ENCODE peak calls at places on chromosomes 6 and 20, in six cellular contexts. S is body of pancreas; A is breast epithelium; F is CD8-positive, alpha-beta T cell; U is MM.1S; H is esophagus squamous epithelium. P is an unnamed sample. For H3K36me3, the result is how much of the 10 kb centered on the place peaks cover.

GRCh38 chr6:79040083-79040482 is 38.0 kb downstream of the PHIP start:
- DNase-seq in F (no peak), A (no peak), H (no peak), S (no peak), U (peak), P (no peak)

GRCh38 chr6:163311830-163312229 is 102.7 kb upstream of the QKI start:
- DNase-seq in S (no peak), U (no peak), F (no peak), A (no peak), H (no peak), P (no peak)

GRCh38 chr20:5730131-5730530 is 20.1 kb upstream of the SHLD1 start:
- DNase-seq in F (no peak), H (no peak), S (no peak), U (no peak), A (no peak), P (no peak)

GRCh38 chr6:1007159-1007558 is 304.7 kb upstream of the FOXQ1 start:
- DNase-seq in U (no peak), H (no peak), A (no peak), S (no peak), F (no peak), P (no peak)

GRCh38 chr6:41939091-41939847 is 2.3 kb downstream of the CCND3 start:
- DNase-seq in U (no peak), H (no peak), F (no peak), S (no peak), A (no peak), P (peak)

GRCh38 chr20:62458256-62459251 is 17.2 kb downstream of the GATA5 start:
- DNase-seq in S (no peak), F (no peak), U (no peak), A (no peak), H (no peak), P (no peak)

GRCh38 chr6:165441176-165441575 is 131.8 kb upstream of the C6orf118 start:
- DNase-seq in A (no peak), U (no peak), F (no peak), H (no peak), S (no peak), P (no peak)

GRCh38 chr6:154164397-154164796 is 125.4 kb downstream of the OPRM1 start:
- DNase-seq in U (no peak), A (peak), H (no peak), F (no peak), S (peak), P (peak)

GRCh38 chr6:168437751-168438150 is 3.2 kb upstream of the SMOC2 start:
- DNase-seq in U (no peak), F (no peak), A (no peak), H (no peak), S (no peak), P (no peak)

GRCh38 chr6:17012421-17013225 is 89.2 kb upstream of the STMND1 start:
- DNase-seq in S (peak), H (no peak), F (no peak), U (no peak), A (peak), P (no peak)

GRCh38 chr20:24577271-24577909 is 108.0 kb downstream of the SYNDIG1 start:
- DNase-seq in H (no peak), F (no peak), S (no peak), U (no peak), A (no peak), P (no peak)

GRCh38 chr20:62739581-62740285 is 31.1 kb downstream of the NTSR1 start:
- DNase-seq in A (no peak), U (no peak), S (peak), F (peak), H (no peak), P (no peak)

GRCh38 chr6:41040101-41040910 is 1.3 kb upstream of the UNC5CL start:
- DNase-seq in U (no peak), S (peak), F (no peak), H (no peak), A (no peak), P (peak)

GRCh38 chr6:152904678-152905077 is 78.2 kb downstream of the FBXO5 start:
- DNase-seq in S (no peak), U (no peak), F (no peak), H (no peak), A (no peak), P (no peak)

GRCh38 chr6:31162463-31163165 is 4.2 kb downstream of the TCF19 start:
- DNase-seq in S (no peak), U (no peak), A (no peak), F (no peak), H (no peak), P (no peak)

GRCh38 chr20:12535316-12535715 is 473.5 kb upstream of the SPTLC3 start:
- DNase-seq in F (no peak), A (no peak), H (no peak), U (no peak), S (no peak), P (no peak)

GRCh38 chr20:2387180-2387577 is 6.5 kb downstream of the TGM6 start:
- DNase-seq in S (no peak), U (peak), A (no peak), F (no peak), H (no peak), P (no peak)

GRCh38 chr6:568954-569523 is 87.9 kb downstream of the HUS1B start:
- DNase-seq in H (no peak), A (no peak), S (no peak), U (no peak), F (no peak), P (no peak)

GRCh38 chr6:21885532-21886089 is 292.1 kb downstream of the SOX4 start:
- DNase-seq in F (no peak), H (no peak), A (peak), U (no peak), S (peak), P (no peak)

GRCh38 chr6:114055758-114056157 is 84.8 kb upstream of the HDAC2 start:
- DNase-seq in F (no peak), S (no peak), H (no peak), U (no peak), A (no peak), P (no peak)

GRCh38 chr20:34022154-34022842 is 28.6 kb downstream of the RALY start:
- DNase-seq in A (no peak), U (peak), H (no peak), S (no peak), F (no peak), P (no peak)

GRCh38 chr6:43091592-43091991 is 15.5 kb downstream of the PTK7 start:
- DNase-seq in A (no peak), S (no peak), U (no peak), H (no peak), F (no peak), P (no peak)

GRCh38 chr20:36804425-36804824 is 30.9 kb upstream of the DSN1 start:
- DNase-seq in S (no peak), H (no peak), F (no peak), U (no peak), A (no peak), P (no peak)
- H3K36me3 ChIP-seq in S (under half), H (half or more), F (under half), U (under half), A (under half), P (under half)

GRCh38 chr6:10847684-10848083 is 9.3 kb upstream of the MAK start:
- DNase-seq in U (peak), S (no peak), A (no peak), F (no peak), H (no peak), P (no peak)
- TF ChIP-seq CTCF in U (peak), S (no peak), A (no peak), F (peak), H (peak), P (no peak)

GRCh38 chr20:37393863-37394542 is 48.1 kb downstream of the SRC start:
- DNase-seq in F (no peak), H (no peak), S (peak), U (no peak), A (no peak), P (no peak)

GRCh38 chr20:37394543-37395410 is 48.8 kb downstream of the SRC start:
- DNase-seq in U (no peak), S (peak), H (no peak), A (peak), F (no peak), P (no peak)

GRCh38 chr20:37395411-37395800 is 49.5 kb downstream of the SRC start:
- DNase-seq in H (no peak), U (no peak), S (no peak), A (no peak), F (no peak), P (no peak)

GRCh38 chr20:37392441-37393195 is 46.7 kb downstream of the SRC start:
- DNase-seq in H (no peak), A (no peak), F (no peak), U (peak), S (no peak), P (no peak)

DNA sequence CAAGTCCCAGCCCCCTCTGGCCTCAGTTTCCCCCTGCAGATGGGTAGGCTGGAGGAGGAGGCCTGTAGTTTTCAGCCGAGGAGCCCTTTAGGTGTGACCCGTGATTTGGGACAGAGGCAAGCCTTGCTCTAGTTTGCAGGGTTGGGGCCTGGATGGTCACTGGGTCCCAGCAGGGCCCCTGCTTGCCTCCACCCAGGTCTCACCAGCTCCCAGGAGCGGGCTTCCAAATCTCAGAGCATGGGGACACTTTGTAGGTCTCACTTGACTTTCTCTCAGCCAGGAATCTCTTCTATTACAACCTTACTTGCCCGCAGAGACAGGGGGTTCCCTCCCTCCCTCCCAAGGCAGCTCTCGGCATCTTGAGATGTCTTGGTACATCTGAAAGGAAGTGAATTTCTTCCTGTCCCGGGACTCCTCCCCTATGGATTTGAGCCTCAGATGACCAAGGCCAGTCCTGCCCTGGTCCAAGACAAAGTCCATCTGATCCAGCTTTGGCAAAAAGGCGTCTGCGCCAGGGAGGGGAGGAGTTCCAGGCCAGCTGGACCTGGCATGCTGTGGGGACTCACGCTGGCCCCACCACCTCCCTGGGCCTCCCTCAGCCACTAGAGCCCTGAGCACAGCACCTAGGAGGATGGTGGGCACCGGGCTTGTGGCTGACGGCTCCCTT is 47.4 kb downstream of the SRC start:
- DNase-seq in S (no peak), U (no peak), A (no peak), F (no peak), H (no peak), P (no peak)
- H3K27ac ChIP-seq in S (no peak), U (no peak), A (no peak), F (no peak), H (no peak), P (no peak)

GRCh38 chr20:49230021-49230420 is 10.8 kb downstream of the DDX27 start:
- DNase-seq in A (no peak), H (no peak), F (no peak), U (no peak), S (no peak), P (no peak)
- H3K36me3 ChIP-seq in A (under half), H (half or more), F (half or more), U (under half), S (under half), P (under half)

DNA sequence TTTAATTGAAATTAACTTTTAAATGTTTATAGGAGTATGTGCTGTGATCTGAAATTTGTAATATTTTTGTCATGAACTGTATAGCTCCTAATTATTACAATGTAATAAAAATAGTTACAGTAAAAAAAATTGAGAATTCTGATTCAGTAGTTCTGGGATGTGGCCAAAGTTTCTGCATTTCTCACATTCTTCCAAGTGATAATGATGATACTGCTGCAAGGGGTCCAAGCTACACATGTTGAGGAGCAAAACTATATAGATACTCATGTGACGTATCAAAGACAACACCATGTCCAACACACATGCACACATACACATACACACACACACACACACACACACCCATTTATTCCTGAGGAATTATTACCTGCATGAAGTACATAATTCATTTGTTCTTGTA is 71.0 kb upstream of the FAM83B start:
- DNase-seq in F (no peak), A (no peak), S (no peak), U (no peak), H (no peak), P (no peak)
- TF ChIP-seq CTCF in F (no peak), A (no peak), S (no peak), U (no peak), H (no peak), P (no peak)

DNA sequence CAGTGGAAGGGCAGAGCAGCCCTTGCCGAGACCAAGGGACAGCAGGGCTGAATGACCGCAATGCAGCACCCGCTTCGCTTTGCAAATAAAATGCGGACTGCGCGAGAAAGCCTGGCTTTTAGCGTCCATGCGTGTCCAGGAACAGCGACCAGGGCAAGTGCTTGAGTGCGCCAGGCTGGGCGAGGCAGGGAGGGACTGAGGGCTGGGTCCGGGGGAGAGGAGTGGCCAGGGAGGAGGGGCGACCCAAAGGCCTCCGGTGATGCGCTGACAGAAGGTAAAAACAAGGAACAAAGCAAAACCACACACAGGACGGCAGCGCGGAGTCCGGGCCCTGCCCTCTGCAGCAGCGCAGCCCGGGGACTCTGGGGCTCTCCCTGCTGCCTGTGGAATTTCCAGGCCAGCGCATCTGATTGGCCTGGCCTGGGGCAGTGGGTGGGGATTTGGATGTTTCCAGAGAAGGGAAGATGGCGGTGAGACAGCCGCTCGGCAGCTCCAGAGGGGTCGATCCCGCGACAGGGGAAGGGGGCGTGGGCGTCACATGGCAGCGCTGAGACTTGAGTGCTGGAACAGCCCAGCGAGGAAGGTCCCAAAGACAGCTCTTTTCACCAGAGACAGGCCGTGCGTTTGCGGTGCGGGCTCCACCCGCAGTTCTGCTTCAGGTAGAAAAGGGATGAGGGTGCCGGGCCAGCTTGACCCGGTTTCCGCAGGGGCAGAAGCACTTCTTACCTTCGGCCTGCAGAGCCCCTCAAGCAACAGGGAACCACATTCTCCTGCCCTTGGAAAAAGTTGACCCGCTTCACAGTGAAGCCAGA is 51.8 kb downstream of the SSR1 start:
- DNase-seq in H (peak), F (no peak), A (peak), U (peak), S (peak), P (peak)
- H3K27ac ChIP-seq in H (peak), F (no peak), A (peak), U (no peak), S (peak), P (peak)